ENCODE peak calls at places on chromosomes 2 and 18, in eight cellular contexts. F, G, D, Q, U, W, E and Y are unnamed samples.

GRCh38 chr2:202870431-202871160 is 970 bp downstream of the ICA1L start:
- DNase-seq in W (peak), G (peak), F (peak), Q (peak), D (peak), U (peak), E (peak), Y (peak)

GRCh38 chr2:204825681-204826080 is 280.4 kb downstream of the PARD3B start:
- DNase-seq in G (no peak), E (no peak), D (no peak), F (no peak), U (no peak), Q (no peak), W (no peak), Y (no peak)

GRCh38 chr2:141911485-141912066 is 219.2 kb downstream of the LRP1B start:
- DNase-seq in D (no peak), E (no peak), Q (peak), G (peak), U (no peak), F (peak), W (no peak), Y (no peak)

GRCh38 chr2:68041704-68042245 is 21.0 kb downstream of the C1D start:
- DNase-seq in U (no peak), E (no peak), G (no peak), W (no peak), D (no peak), Q (no peak), F (no peak), Y (no peak)

GRCh38 chr2:216665717-216666116 is 29.6 kb downstream of the IGFBP5 start:
- DNase-seq in D (no peak), Q (no peak), U (peak), F (no peak), G (no peak), W (no peak), E (no peak), Y (no peak)

GRCh38 chr2:30346475-30347169 is 100.4 kb upstream of the LCLAT1 start:
- DNase-seq in U (peak), E (peak), W (no peak), F (no peak), D (peak), Q (no peak), G (no peak), Y (no peak)

GRCh38 chr18:42773870-42774269 is 341.6 kb downstream of the RIT2 start:
- DNase-seq in W (no peak), U (no peak), G (no peak), F (no peak), E (no peak), Q (no peak), D (no peak), Y (no peak)

GRCh38 chr2:109218087-109218791 is 89.2 kb downstream of the SH3RF3 start:
- DNase-seq in W (no peak), E (no peak), F (no peak), U (no peak), Q (no peak), G (peak), D (no peak), Y (no peak)

GRCh38 chr2:63692002-63692606 is 103.3 kb downstream of the MDH1 start:
- DNase-seq in G (peak), Q (peak), F (peak), U (no peak), D (no peak), W (no peak), E (no peak), Y (no peak)

GRCh38 chr2:217475791-217476190 is 527.0 kb downstream of the TNS1 start:
- DNase-seq in G (no peak), F (no peak), W (no peak), E (no peak), D (no peak), U (no peak), Q (no peak), Y (no peak)

GRCh38 chr2:197011777-197012641 is 85.5 kb upstream of the PGAP1 start:
- DNase-seq in E (no peak), W (no peak), U (no peak), Q (peak), D (no peak), G (peak), F (peak), Y (no peak)

GRCh38 chr18:10571537-10571936 is 45.7 kb downstream of the NAPG start:
- DNase-seq in E (no peak), D (no peak), U (no peak), F (no peak), Q (no peak), W (no peak), G (no peak), Y (no peak)

GRCh38 chr2:53572696-53573095 is 194.9 kb upstream of the CHAC2 start:
- DNase-seq in F (no peak), Q (no peak), D (no peak), U (no peak), E (no peak), W (no peak), G (no peak), Y (no peak)

GRCh38 chr2:3465328-3465727 is 54.0 kb downstream of the ADI1 start:
- DNase-seq in Q (no peak), U (no peak), G (no peak), D (no peak), W (peak), F (no peak), E (peak), Y (no peak)

GRCh38 chr2:71792926-71793761 is 339.8 kb downstream of the DYSF start:
- DNase-seq in G (peak), Q (no peak), E (no peak), W (peak), D (no peak), U (no peak), F (no peak), Y (no peak)

GRCh38 chr2:134148843-134149472 is 104.9 kb upstream of the MGAT5 start:
- DNase-seq in F (no peak), D (no peak), W (no peak), Q (no peak), E (no peak), G (no peak), U (no peak), Y (no peak)

GRCh38 chr18:74368901-74369705 is 53.5 kb downstream of the C18orf63 start:
- DNase-seq in U (no peak), F (no peak), D (no peak), Q (no peak), G (no peak), W (no peak), E (no peak), Y (no peak)

GRCh38 chr18:59067873-59068272 is 71.8 kb upstream of the SEC11C start:
- DNase-seq in E (no peak), Q (peak), F (no peak), G (peak), U (no peak), D (no peak), W (no peak), Y (no peak)

GRCh38 chr2:144441711-144442141 is 78.2 kb downstream of the ZEB2 start:
- DNase-seq in F (no peak), W (no peak), G (no peak), E (no peak), D (no peak), Q (no peak), U (no peak), Y (no peak)
- TF ChIP-seq POLR2A in F (no peak), W (no peak), G (no peak), E (no peak), D (no peak), Q (no peak), U (no peak), Y (no peak)

GRCh38 chr2:118185210-118186109 is 97.2 kb downstream of the INSIG2 start:
- DNase-seq in U (peak), E (peak), W (peak), D (peak), F (no peak), G (peak), Q (peak), Y (peak)
- TF ChIP-seq POLR2A in U (no peak), E (no peak), W (no peak), D (no peak), F (no peak), G (no peak), Q (no peak), Y (no peak)

GRCh38 chr2:159715451-159715850 is 3.1 kb downstream of the MARCHF7 start:
- DNase-seq in G (no peak), E (no peak), U (no peak), W (no peak), D (no peak), Q (no peak), F (no peak), Y (no peak)
- TF ChIP-seq POLR2A in G (no peak), E (no peak), U (no peak), W (no peak), D (no peak), Q (no peak), F (no peak), Y (no peak)

GRCh38 chr18:36828630-36829361 is at the start of the genes KIAA1328 and TPGS2:
- DNase-seq in F (peak), D (peak), Q (peak), U (peak), W (peak), G (peak), E (peak), Y (peak)
- TF ChIP-seq POLR2A in F (peak), D (peak), Q (peak), U (peak), W (no peak), G (peak), E (peak), Y (peak)

DNA sequence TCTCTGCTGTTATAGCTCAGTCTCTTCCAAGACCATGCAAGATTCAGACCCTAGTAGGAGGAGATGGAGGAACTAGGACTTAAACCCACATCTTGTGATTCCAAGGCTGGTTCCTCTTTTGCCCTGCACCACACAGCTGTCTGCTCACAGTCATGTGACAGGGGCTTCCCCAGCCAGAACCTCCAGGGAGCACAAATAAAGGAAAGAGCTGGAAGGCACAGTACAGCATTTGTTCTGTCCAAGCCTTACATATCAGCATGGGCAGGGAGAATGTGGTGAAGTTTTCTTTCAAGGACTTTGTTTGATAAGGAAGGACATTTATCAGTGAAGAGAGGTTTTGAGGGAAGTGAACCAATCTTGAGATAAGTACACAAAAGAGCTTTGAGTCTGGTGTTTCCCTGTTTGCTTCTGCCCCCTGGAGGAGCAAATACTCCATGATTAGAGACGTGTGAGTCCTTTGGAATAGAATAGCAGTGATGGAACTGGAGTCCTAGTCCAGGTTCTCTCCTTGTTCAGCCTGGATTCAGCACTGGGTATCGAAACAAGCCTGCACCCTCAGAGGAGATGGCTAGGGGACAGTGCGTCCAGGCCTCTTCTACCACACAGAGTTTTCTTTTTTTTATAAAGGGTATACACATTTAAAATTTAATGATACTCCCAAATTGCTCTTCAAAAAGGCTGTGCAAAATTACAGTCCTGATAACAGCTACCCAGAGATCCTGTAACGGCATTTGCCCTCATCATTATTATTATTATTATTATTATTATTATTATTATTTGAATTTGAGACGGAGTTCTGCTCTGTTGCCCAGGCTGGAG is 24.6 kb upstream of the CASP10 start:
- DNase-seq in E (no peak), F (peak), D (peak), U (peak), Q (peak), G (peak), W (peak), Y (peak)
- TF ChIP-seq POLR2A in E (no peak), F (no peak), D (peak), U (no peak), Q (no peak), G (no peak), W (peak), Y (no peak)

DNA sequence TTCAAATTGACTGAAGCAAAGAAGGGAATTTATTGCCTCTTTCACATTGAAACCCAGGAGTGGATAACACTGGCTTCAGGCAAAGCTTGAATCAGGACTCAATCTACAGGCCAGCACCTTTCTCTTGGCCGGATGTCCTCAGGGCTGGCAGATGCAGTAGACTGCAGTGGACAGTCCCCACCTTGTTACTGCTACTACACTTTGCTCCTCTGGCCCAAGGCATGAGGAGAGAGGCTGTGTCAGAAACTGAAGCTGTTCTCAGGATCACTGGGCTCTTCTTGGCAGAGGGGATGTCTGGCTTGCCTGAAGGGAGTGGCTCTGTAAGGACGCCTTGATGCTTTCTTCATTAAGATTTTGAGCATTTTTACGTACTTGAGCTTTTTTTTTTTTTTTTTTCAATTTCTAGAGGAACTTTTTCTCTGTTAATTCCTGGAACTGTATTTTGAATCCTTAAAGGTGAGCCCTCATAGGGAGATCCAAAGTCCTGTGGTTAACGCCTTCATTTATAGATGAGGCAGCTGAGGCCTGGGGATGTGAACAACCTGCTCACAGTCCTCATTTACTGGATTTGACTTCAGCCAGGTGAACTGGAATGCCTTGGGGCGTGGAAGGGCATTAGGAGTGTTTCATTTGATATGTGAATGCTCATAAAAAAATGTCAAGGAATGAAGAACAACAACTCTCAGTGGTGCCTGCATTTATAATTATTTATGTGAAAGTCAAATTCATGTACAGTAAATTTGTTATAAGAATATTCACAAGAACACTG is 36.6 kb downstream of the CASP10 start:
- DNase-seq in D (no peak), F (no peak), W (no peak), E (no peak), Q (no peak), G (no peak), U (no peak), Y (no peak)
- TF ChIP-seq POLR2A in D (no peak), F (no peak), W (no peak), E (no peak), Q (no peak), G (no peak), U (no peak), Y (no peak)